ENCODE peak calls at places on chromosomes 1 and 21, in nine cellular contexts. S is NCI-H1436; R is activated T-cell treated with anti-CD3 and anti-CD28 coated beads for 24 hours; M is pulmonary artery endothelial cell; F is posterior vena cava; B is fibroblast of mammary gland; T is stimulated activated CD4-positive, alpha-beta T cell treated with anti-CD3 and anti-CD28 coated beads, Interleukin-4, amount 100 ng/mL, for 1 hour; Z is amniotic stem cell; Y is KG1. N is an unnamed sample.

GRCh38 chr1:58874757-58875755 is 91.2 kb upstream of the JUN start:
- DNase-seq in S (no peak), R (no peak), M (no peak), F (no peak), B (peak), T (no peak), Z (no peak), Y (no peak), N (peak)

GRCh38 chr21:45887788-45888187 is 93.8 kb upstream of the COL6A1 start:
- DNase-seq in S (no peak), R (no peak), M (no peak), F (no peak), B (no peak), T (no peak), Z (no peak), Y (no peak), N (no peak)

GRCh38 chr1:53781654-53782053 is 42.7 kb upstream of the GLIS1 start:
- DNase-seq in S (no peak), R (no peak), M (no peak), F (no peak), B (peak), T (no peak), Z (no peak), Y (no peak), N (peak)

GRCh38 chr21:44911384-44912157 is 9.1 kb downstream of the ITGB2 start:
- DNase-seq in S (no peak), R (no peak), M (peak), F (peak), B (no peak), T (peak), Z (no peak), Y (no peak), N (no peak)

GRCh38 chr1:2045468-2046224 is 4.6 kb upstream of the PRKCZ start:
- DNase-seq in S (no peak), R (no peak), M (no peak), F (no peak), B (peak), T (no peak), Z (no peak), Y (no peak), N (peak)

GRCh38 chr1:246533371-246533905 is 26.4 kb upstream of the SMYD3 start:
- DNase-seq in S (no peak), R (no peak), M (no peak), F (peak), B (no peak), T (no peak), Z (no peak), Y (no peak), N (no peak)

GRCh38 chr1:183859865-183860264 is 54.9 kb downstream of the RGL1 start:
- DNase-seq in S (no peak), R (no peak), M (no peak), F (no peak), B (peak), T (no peak), Z (no peak), Y (no peak), N (peak)

GRCh38 chr1:161072751-161073449 is 3.2 kb upstream of the ARHGAP30 start:
- DNase-seq in S (no peak), R (no peak), M (no peak), F (no peak), B (no peak), T (no peak), Z (no peak), Y (no peak), N (no peak)

GRCh38 chr1:118973032-118973431 is 15.1 kb downstream of the TBX15 start:
- DNase-seq in S (no peak), R (no peak), M (no peak), F (no peak), B (no peak), T (no peak), Z (no peak), Y (no peak), N (no peak)

GRCh38 chr1:66705100-66705499 is 47.2 kb upstream of the DYNLT5 start:
- DNase-seq in S (no peak), R (no peak), M (no peak), F (no peak), B (peak), T (no peak), Z (no peak), Y (no peak), N (no peak)

GRCh38 chr1:64172458-64172983 is 30.9 kb upstream of the UBE2U start:
- DNase-seq in S (peak), R (no peak), M (no peak), F (no peak), B (peak), T (no peak), Z (no peak), Y (no peak), N (peak)

GRCh38 chr1:175390081-175390481 is 197.5 kb upstream of the KIAA0040 start:
- DNase-seq in S (no peak), R (no peak), M (no peak), F (no peak), B (no peak), T (no peak), Z (no peak), Y (no peak), N (no peak)

GRCh38 chr1:28973850-28974841 is 59.8 kb downstream of the EPB41 start:
- DNase-seq in S (no peak), R (no peak), M (no peak), F (no peak), B (peak), T (no peak), Z (peak), Y (no peak), N (peak)

GRCh38 chr1:163747261-163747660 is 425.5 kb downstream of the NUF2 start:
- DNase-seq in S (no peak), R (no peak), M (no peak), F (no peak), B (peak), T (no peak), Z (no peak), Y (no peak), N (peak)

GRCh38 chr1:6745073-6745472 is 40.2 kb upstream of the CAMTA1 start:
- DNase-seq in S (no peak), R (no peak), M (no peak), F (peak), B (no peak), T (no peak), Z (no peak), Y (no peak), N (no peak)

GRCh38 chr21:28337319-28337718 is 655.4 kb downstream of the LTN1 start:
- DNase-seq in S (no peak), R (no peak), M (no peak), F (no peak), B (peak), T (no peak), Z (peak), Y (no peak), N (peak)

GRCh38 chr1:82392513-82392912 is 591.8 kb downstream of the ADGRL2 start:
- DNase-seq in S (no peak), R (no peak), M (no peak), F (no peak), B (peak), T (no peak), Z (peak), Y (no peak), N (peak)

GRCh38 chr1:92749024-92749634 is 35.8 kb downstream of the EVI5 start:
- DNase-seq in S (peak), R (peak), M (no peak), F (no peak), B (peak), T (peak), Z (peak), Y (no peak), N (peak)

GRCh38 chr1:115506523-115507255 is 135.1 kb upstream of the VANGL1 start:
- DNase-seq in S (no peak), R (no peak), M (no peak), F (no peak), B (no peak), T (no peak), Z (no peak), Y (no peak), N (peak)

GRCh38 chr1:108897865-108898720 is 21.3 kb downstream of the GPSM2 start:
- DNase-seq in S (peak), R (no peak), M (peak), F (no peak), B (peak), T (no peak), Z (peak), Y (no peak), N (peak)

GRCh38 chr1:99820546-99820945 is 29.6 kb upstream of the AGL start:
- DNase-seq in S (no peak), R (no peak), M (no peak), F (no peak), B (no peak), T (no peak), Z (no peak), Y (peak), N (no peak)

GRCh38 chr1:225657462-225657989 is 4.6 kb upstream of the ENAH start:
- DNase-seq in S (no peak), R (no peak), M (no peak), F (no peak), B (peak), T (no peak), Z (peak), Y (no peak), N (peak)

GRCh38 chr21:42175110-42175710 is 43.7 kb upstream of the ABCG1 start:
- DNase-seq in S (no peak), R (no peak), M (no peak), F (no peak), B (peak), T (no peak), Z (no peak), Y (no peak), N (no peak)